ENCODE peak calls at places on chromosomes 2 and 18, in five cellular contexts. Q, W, M, L and J are unnamed samples.

GRCh38 chr2:135056790-135057189 is 4.7 kb downstream of the RAB3GAP1 start:
- DNase-seq in L (no peak), W (no peak), M (no peak), Q (no peak), J (no peak)

GRCh38 chr2:236677368-236677767 is 107.7 kb downstream of the ACKR3 start:
- DNase-seq in L (no peak), W (peak; percentile 77), Q (no peak), M (no peak), J (no peak)

GRCh38 chr2:241559489-241560180 is 1.1 kb downstream of the BOK start:
- DNase-seq in L (no peak), M (no peak), W (no peak), Q (no peak), J (no peak)

GRCh38 chr2:105235388-105236059 is 6.0 kb upstream of the GPR45 start:
- DNase-seq in W (peak; percentile 92), Q (peak; percentile 63), M (no peak), L (no peak), J (peak; percentile 44)

GRCh38 chr18:3388323-3388722 is 61.6 kb upstream of the TGIF1 start:
- DNase-seq in Q (no peak), L (no peak), W (no peak), M (no peak), J (no peak)

GRCh38 chr2:1631292-1632005 is 112.9 kb downstream of the PXDN start:
- DNase-seq in Q (no peak), M (peak; percentile 45), W (peak; percentile 76), L (peak; percentile 7), J (no peak)

GRCh38 chr2:179354739-179355537 is 90.3 kb upstream of the SESTD1 start:
- DNase-seq in Q (no peak), W (no peak), M (no peak), L (no peak), J (no peak)

GRCh38 chr2:38074047-38074774 is 1.7 kb downstream of the CYP1B1 start:
- DNase-seq in L (no peak), Q (no peak), W (peak; percentile 85), M (no peak), J (no peak)

GRCh38 chr2:217379807-217380206 is 519.9 kb upstream of the TNP1 start:
- DNase-seq in L (no peak), Q (no peak), M (no peak), W (no peak), J (no peak)

GRCh38 chr2:231308219-231308618 is 87.3 kb upstream of the B3GNT7 start:
- DNase-seq in W (peak; percentile 36), M (no peak), Q (no peak), L (no peak), J (no peak)

GRCh38 chr2:231312066-231312465 is 83.4 kb upstream of the B3GNT7 start:
- DNase-seq in W (peak; percentile 74), L (no peak), Q (no peak), M (no peak), J (no peak)

GRCh38 chr2:231305221-231305620 is 90.3 kb upstream of the B3GNT7 start:
- DNase-seq in L (peak; percentile 81), Q (no peak), M (no peak), W (no peak), J (no peak)

GRCh38 chr2:231306791-231307440 is 88.6 kb upstream of the B3GNT7 start:
- DNase-seq in W (peak; percentile 58), Q (no peak), L (no peak), M (no peak), J (no peak)

DNA sequence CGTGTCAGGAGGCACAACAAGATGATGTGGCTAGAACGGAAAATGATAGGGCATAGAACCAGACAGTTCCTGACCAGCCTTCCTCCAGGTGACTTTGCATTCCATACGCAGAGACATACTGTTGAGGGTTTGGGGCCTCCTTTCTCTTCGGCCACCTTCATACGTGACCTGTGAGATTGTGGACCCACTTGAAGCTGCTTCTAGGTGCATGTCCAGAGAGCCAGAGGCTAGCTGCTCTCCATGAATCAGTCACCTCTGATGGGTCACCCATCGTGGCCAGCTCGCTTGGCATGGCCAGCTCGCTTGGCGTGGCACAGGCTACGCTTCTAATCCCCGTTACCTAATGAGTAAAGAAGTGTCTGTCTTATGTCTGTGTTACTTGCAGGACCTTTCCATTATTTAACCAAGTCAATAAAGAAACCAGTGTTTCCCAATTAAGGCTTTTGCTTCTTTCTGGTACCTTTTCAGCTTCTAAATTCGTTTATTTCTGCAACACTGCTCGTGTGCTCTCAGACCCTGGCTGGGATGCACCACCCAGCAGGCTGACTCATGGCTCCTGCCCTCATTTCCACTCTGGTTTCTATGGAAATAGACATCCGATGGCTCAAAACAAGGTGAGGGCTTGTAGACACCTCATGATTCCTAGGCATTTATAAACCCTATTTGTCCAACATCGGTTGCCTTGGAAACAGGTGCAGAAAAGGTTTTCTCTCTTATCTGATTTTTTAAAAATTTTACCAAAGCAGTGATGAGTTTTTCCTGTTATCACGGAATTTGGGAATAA is 86.7 kb upstream of the B3GNT7 start:
- DNase-seq in Q (no peak), W (peak; percentile 40), M (no peak), L (no peak), J (peak; percentile 73)
- TF ChIP-seq CTCF in Q (no peak), W (no peak), M (no peak), L (no peak), J (no peak)

DNA sequence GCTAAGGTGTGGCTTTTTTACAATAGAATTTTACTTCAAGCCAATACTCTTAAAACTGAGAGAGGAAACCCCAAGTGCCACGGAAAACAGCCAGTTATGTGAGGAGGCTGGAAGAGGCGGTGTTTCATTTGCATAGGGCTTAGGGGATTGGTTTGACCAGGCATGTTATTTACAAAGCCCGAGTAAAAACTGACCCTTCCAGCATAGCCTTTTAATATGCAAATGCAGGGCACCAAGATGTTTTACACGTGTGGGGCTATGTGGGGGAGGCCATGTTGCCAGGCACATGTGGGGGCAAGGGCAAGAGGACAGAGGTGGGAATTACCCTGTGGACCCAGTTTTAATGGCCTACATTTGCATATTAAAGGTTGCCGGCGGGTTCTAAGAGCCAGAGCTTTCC is 11.5 kb upstream of the SUMO1 start:
- DNase-seq in W (no peak), L (no peak), Q (no peak), M (no peak), J (no peak)
- H3K4me3 ChIP-seq in W (no peak overlapping the region), L (no peak overlapping the region), Q (no peak overlapping the region), M (no peak overlapping the region), J (no peak overlapping the region)

DNA sequence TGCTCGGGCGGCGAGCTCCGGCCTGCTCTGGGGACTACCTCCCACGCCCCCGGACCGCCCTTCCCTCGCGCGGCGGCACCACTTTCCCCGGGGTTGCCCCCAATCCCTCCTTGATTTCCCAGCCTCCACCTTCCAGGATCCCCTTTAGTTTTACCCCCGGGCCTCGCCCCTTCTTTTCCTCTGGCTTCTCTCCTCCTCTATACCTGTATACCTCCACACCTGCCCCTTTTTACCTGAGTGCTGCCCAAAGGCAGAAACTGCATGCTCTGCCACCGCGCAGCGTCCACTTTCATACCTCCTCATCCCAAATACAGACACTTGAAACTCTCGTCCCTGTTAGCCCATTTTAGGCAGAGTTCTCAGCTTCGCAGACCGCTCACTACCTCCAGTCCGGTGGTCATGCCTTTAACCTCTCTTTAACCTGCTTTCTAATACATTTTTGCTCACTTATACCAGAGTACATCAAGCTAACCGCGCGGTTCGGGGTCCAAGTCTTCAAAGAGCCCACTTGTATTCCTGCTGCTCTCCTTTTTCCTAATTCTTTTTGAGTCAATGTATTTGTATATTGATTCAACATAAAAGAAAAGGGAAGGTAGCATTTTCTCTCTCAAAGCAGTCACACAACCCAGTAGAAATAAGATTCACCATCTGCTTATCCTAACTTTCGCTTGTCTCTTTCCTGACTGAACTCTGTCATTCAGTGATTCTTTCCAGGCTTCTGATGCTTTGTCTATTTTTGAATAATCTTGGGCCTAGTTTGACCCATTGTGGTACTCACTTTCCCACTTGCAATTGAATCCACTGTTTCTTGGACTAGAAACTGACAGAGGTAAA is 900 bp downstream of the SPOPL start:
- DNase-seq in W (no peak), Q (no peak), L (no peak), M (no peak), J (no peak)
- TF ChIP-seq CTCF in W (no peak), Q (no peak), L (no peak), M (no peak), J (no peak)

DNA sequence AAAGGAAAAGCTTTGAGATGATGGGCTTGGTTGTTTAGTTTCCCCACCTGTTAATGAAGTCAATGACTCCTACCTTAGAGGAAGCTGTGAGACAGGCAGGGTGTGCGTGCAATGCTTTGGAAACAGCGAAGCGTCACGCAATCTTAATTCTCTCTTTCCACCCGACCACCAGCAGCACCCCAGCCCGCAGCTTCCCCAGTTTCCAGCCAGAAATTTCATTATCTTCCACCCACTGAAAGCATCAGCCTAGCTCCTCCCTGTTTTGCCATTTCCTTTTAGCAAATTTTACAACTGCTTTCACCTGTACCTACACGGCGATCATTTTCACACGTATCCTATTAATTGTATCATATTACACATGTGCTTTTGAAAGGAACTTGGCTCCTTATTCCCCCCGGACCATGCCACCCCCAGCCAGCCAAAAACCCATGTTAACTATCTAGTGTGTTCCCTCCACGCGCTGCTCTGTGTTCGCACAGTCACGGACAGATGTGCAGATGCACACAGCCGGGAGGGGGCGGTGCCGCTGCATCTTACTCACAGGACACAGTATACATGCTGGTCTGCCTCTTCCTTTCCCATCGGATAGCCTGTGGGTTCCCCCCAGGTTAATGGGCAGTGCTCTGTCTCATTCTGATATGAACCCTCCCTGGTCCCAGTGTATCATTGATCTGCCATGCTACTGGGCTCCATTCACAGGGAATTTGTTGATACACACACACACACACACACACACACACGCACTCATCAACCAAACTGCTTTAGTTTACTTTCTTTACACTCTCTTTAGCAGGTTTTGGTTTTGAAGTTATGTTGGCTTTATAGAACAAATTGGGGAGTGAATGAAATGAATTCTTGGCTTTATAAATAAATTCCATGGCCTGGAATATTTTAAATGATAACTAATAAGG is 22.4 kb downstream of the CYP27C1 start:
- DNase-seq in Q (peak; percentile 63), M (no peak), L (peak; percentile 31), W (no peak), J (no peak)
- H3K4me3 ChIP-seq in Q (no peak overlapping the region), M (no peak overlapping the region), L (peak overlapping the region; percentile 39), W (no peak overlapping the region), J (no peak overlapping the region)

GRCh38 chr2:86764661-86765307 is 25.9 kb downstream of the CD8A start:
- DNase-seq in M (no peak), L (no peak), Q (no peak), W (no peak), J (no peak)
- TF ChIP-seq CTCF in M (peak; percentile 52), L (peak; percentile 53), Q (peak; percentile 82), W (no peak), J (peak; percentile 79)

GRCh38 chr18:10453885-10454772 is at the start of gene APCDD1:
- DNase-seq in L (no peak), W (peak; percentile 94), M (peak; percentile 86), Q (peak; percentile 80), J (no peak)
- H3K4me3 ChIP-seq in L (peak within 1 kb of the TSS; percentile 57), W (peak within 1 kb of the TSS; percentile 70), M (peak within 1 kb of the TSS; percentile 65), Q (peak within 1 kb of the TSS; percentile 74), J (peak within 1 kb of the TSS; percentile 26)

GRCh38 chr2:45896281-45896680 is 244.8 kb downstream of the PRKCE start:
- DNase-seq in M (no peak), L (no peak), Q (no peak), W (peak; percentile 49), J (no peak)
- TF ChIP-seq CTCF in M (no peak), L (no peak), Q (no peak), W (no peak), J (no peak)

DNA sequence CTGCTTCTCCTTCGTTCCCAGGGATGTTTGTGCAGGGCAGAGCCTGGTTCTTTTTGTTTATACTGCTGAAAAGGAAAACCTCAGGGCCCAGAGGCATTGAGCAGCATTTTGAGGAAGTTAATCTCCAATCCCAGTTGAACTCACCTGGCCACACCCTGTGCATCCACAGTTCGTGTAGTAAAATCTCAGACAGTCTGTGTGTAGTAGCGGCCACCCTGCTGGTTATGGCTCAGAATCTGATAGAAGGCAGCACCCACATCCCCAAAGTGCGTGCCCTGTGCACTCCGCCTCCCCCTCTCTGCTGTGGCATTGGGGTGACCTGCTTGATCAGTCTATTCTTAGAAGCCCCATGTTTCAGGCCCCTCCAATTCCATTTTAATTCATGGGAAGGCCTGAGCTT is 10.9 kb downstream of the TRIB2 start:
- DNase-seq in W (no peak), Q (no peak), L (no peak), M (no peak), J (no peak)
- H3K4me3 ChIP-seq in W (no peak overlapping the region), Q (no peak overlapping the region), L (no peak overlapping the region), M (no peak overlapping the region), J (no peak overlapping the region)